ENCODE peak calls at places on chromosomes 5 and 9, in five cellular contexts. Q, K, F, Y and Z are unnamed samples.

GRCh38 chr9:111597852-111598729 is 1.4 kb downstream of the PTGR1 start:
- DNase-seq in Q (peak), K (peak), F (peak), Y (peak), Z (peak)

GRCh38 chr5:6450235-6450860 is 1.7 kb downstream of the UBE2QL1 start:
- DNase-seq in Q (no peak), K (no peak), F (no peak), Y (no peak), Z (no peak)

GRCh38 chr9:30116673-30117217 is 2267.7 kb upstream of the ACO1 start:
- DNase-seq in Q (no peak), K (no peak), F (no peak), Y (no peak), Z (peak)

GRCh38 chr5:34053133-34053532 is 10.1 kb upstream of the C1QTNF3 start:
- DNase-seq in Q (peak), K (no peak), F (peak), Y (no peak), Z (no peak)

GRCh38 chr5:2192496-2192895 is 309.8 kb upstream of the IRX4 start:
- DNase-seq in Q (no peak), K (no peak), F (no peak), Y (peak), Z (peak)

GRCh38 chr9:8389531-8389930 is 590.0 kb upstream of the DMAC1 start:
- DNase-seq in Q (no peak), K (no peak), F (no peak), Y (no peak), Z (no peak)

GRCh38 chr9:131080589-131080988 is 15.7 kb upstream of the AIF1L start:
- DNase-seq in Q (no peak), K (no peak), F (no peak), Y (no peak), Z (no peak)

GRCh38 chr9:103942652-103943051 is 151.5 kb upstream of the SMC2 start:
- DNase-seq in Q (no peak), K (no peak), F (no peak), Y (no peak), Z (no peak)

GRCh38 chr9:88691811-88692210 is 156.8 kb downstream of the NXNL2 start:
- DNase-seq in Q (peak), K (no peak), F (peak), Y (no peak), Z (no peak)

GRCh38 chr9:128421474-128422010 is 885 bp downstream of the CERCAM start:
- DNase-seq in Q (peak), K (no peak), F (no peak), Y (peak), Z (no peak)

GRCh38 chr9:82382887-82383616 is 394.5 kb downstream of the SPATA31D1 start:
- DNase-seq in Q (no peak), K (peak), F (no peak), Y (no peak), Z (no peak)

GRCh38 chr9:130854086-130854485 is 19.0 kb downstream of the ABL1 start:
- DNase-seq in Q (peak), K (no peak), F (no peak), Y (no peak), Z (no peak)

GRCh38 chr9:81601639-81602623 is 87.4 kb downstream of the TLE1 start:
- DNase-seq in Q (no peak), K (no peak), F (peak), Y (no peak), Z (no peak)

GRCh38 chr9:110130791-110131416 is 77.1 kb downstream of the C9orf152 start:
- DNase-seq in Q (no peak), K (no peak), F (no peak), Y (no peak), Z (no peak)

GRCh38 chr5:112787261-112787660 is 49.6 kb downstream of the APC start:
- DNase-seq in Q (peak), K (no peak), F (peak), Y (no peak), Z (no peak)

GRCh38 chr9:91101598-91102168 is 260.0 kb downstream of the AUH start:
- DNase-seq in Q (peak), K (no peak), F (no peak), Y (no peak), Z (no peak)

GRCh38 chr5:141508808-141509611 is 20.1 kb downstream of the PCDHGC5 start:
- DNase-seq in Q (peak), K (peak), F (peak), Y (no peak), Z (peak)

GRCh38 chr9:3963266-3964019 is 336.4 kb downstream of the GLIS3 start:
- DNase-seq in Q (no peak), K (no peak), F (peak), Y (no peak), Z (no peak)

GRCh38 chr9:137672907-137673791 is 54.3 kb downstream of the EHMT1 start:
- DNase-seq in Q (peak), K (no peak), F (peak), Y (no peak), Z (no peak)

GRCh38 chr9:79757906-79758669 is 186.3 kb downstream of the TLE4 start:
- DNase-seq in Q (peak), K (no peak), F (peak), Y (no peak), Z (no peak)

GRCh38 chr5:88683506-88684135 is 199.4 kb downstream of the MEF2C start:
- DNase-seq in Q (peak), K (no peak), F (no peak), Y (peak), Z (peak)

GRCh38 chr9:92504881-92505280 is 22.6 kb upstream of the ASPN start:
- DNase-seq in Q (no peak), K (no peak), F (peak), Y (no peak), Z (no peak)

GRCh38 chr9:16499866-16500265 is 370.6 kb downstream of the BNC2 start:
- DNase-seq in Q (no peak), K (no peak), F (no peak), Y (no peak), Z (no peak)

GRCh38 chr9:6907772-6908381 is 150.1 kb downstream of the KDM4C start:
- DNase-seq in Q (peak), K (no peak), F (peak), Y (no peak), Z (no peak)

GRCh38 chr9:105500108-105500766 is 52.4 kb downstream of the FSD1L start:
- DNase-seq in Q (peak), K (no peak), F (peak), Y (no peak), Z (no peak)

GRCh38 chr9:8553444-8553843 is 753.9 kb upstream of the DMAC1 start:
- DNase-seq in Q (no peak), K (no peak), F (no peak), Y (no peak), Z (no peak)

GRCh38 chr5:179794575-179794974 is 789 bp downstream of the LTC4S start:
- DNase-seq in Q (no peak), K (no peak), F (no peak), Y (no peak), Z (no peak)

GRCh38 chr5:61254969-61255555 is 77.0 kb upstream of the ZSWIM6 start:
- DNase-seq in Q (peak), K (no peak), F (no peak), Y (no peak), Z (no peak)

GRCh38 chr5:170467000-170467707 is 36.7 kb upstream of the KCNIP1 start:
- DNase-seq in Q (peak), K (no peak), F (peak), Y (peak), Z (no peak)

GRCh38 chr9:14344846-14345585 is 31.1 kb upstream of the NFIB start:
- DNase-seq in Q (no peak), K (no peak), F (no peak), Y (no peak), Z (peak)
- H3K23ac ChIP-seq in Q (no peak), K (no peak), F (no peak), Y (no peak), Z (no peak)

GRCh38 chr9:94166237-94167054 is 82.2 kb downstream of the PTPDC1 start:
- DNase-seq in Q (peak), K (peak), F (peak), Y (peak), Z (peak)
- H3K23ac ChIP-seq in Q (peak), K (peak), F (peak), Y (no peak), Z (no peak)

GRCh38 chr9:20784196-20784595 is 100.1 kb downstream of the FOCAD start:
- DNase-seq in Q (no peak), K (no peak), F (no peak), Y (no peak), Z (peak)
- H3K23ac ChIP-seq in Q (no peak), K (no peak), F (no peak), Y (no peak), Z (no peak)

GRCh38 chr9:121599186-121599871 is 52.1 kb upstream of the DAB2IP start:
- DNase-seq in Q (peak), K (peak), F (peak), Y (peak), Z (peak)
- H3K23ac ChIP-seq in Q (no peak), K (peak), F (peak), Y (no peak), Z (no peak)

DNA sequence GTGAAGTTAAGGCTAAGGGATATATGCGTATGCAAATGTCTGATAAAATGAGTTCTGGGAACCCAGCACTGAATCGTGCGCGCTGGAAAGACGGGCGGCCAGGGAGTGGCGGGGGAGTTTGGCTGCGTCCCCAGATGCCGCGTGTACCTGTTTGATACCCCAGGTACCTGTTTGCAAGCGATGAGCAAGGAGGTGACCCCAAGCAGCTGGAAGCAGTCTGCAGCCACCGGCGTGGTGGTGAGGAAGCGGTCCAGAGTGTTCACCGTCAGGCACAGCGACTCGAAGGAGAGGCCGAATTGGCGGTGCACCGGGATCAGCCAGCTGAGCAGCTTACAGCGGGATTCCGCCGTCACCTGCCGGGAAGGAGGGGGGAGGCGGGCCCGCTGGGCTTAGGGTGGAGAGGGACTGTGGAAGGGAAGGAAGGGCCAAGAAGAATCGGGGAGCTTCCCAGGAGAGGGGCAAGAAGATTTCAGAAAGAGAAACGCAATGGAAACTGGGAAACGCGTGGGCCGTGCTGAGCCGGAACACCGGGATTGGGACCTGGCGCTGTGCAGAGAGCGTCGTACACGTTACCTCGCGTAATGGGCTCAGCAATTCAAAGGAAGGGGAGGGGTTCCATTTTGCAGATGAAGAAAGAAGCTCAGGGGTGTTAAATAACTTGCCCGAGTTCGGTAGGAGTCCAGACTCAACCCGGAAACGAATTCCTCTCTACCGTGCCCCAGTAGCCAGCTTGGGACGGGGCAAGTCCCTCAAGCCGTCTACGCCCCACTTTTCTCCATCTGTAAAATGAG is 1.0 kb downstream of the CCNO start:
- DNase-seq in Q (peak), K (peak), F (no peak), Y (peak), Z (peak)
- H3K23ac ChIP-seq in Q (no peak), K (peak), F (no peak), Y (no peak), Z (no peak)

GRCh38 chr5:150446583-150446982 is 3.0 kb downstream of the RPS14 start:
- DNase-seq in Q (no peak), K (no peak), F (no peak), Y (no peak), Z (no peak)

GRCh38 chr5:150449491-150450339 is at the start of gene RPS14:
- DNase-seq in Q (peak), K (peak), F (peak), Y (peak), Z (peak)

GRCh38 chr5:150447188-150447587 is 2.4 kb downstream of the RPS14 start:
- DNase-seq in Q (no peak), K (no peak), F (no peak), Y (no peak), Z (no peak)

GRCh38 chr5:150448353-150448752 is 1.2 kb downstream of the RPS14 start:
- DNase-seq in Q (no peak), K (no peak), F (no peak), Y (no peak), Z (no peak)

DNA sequence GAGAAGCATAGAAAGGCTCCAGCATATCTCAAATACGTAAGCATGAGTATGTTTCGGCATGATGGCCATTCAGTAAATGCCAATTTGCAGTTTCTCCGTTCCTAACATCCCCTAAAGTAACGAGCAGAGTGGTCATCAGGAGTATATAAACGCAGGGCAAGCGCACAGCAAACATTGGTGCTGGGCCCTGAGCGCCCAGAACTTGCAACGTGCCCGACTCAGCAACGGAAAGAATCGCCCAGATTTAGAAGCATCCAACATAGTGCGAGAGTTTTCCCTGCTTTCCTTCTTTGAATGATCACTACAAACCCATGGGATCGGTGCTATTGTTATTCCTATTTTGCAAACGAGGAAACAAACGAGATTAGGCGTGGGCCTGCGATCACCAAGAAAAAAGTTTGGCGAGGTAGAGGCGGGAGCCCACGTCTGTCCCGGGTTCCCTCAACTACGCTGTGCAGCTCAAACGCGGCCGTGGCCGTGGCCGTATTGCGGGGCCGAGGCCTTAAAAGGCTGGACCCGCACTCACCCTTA is 514 bp downstream of the RPS14 start:
- DNase-seq in Q (peak), K (no peak), F (no peak), Y (no peak), Z (no peak)
- H3K23ac ChIP-seq in Q (no peak), K (peak), F (peak), Y (no peak), Z (peak)

GRCh38 chr5:181242031-181242451 is 1.7 kb downstream of the RACK1 start:
- DNase-seq in Q (no peak), K (no peak), F (no peak), Y (no peak), Z (no peak)

GRCh38 chr5:181245427-181246275 is 1.9 kb upstream of the RACK1 start:
- DNase-seq in Q (no peak), K (no peak), F (no peak), Y (peak), Z (peak)

GRCh38 chr5:181241393-181241975 is 2.2 kb downstream of the RACK1 start:
- DNase-seq in Q (no peak), K (no peak), F (peak), Y (no peak), Z (no peak)

GRCh38 chr5:181243020-181243520 is 636 bp downstream of the RACK1 start:
- DNase-seq in Q (no peak), K (no peak), F (no peak), Y (no peak), Z (no peak)

DNA sequence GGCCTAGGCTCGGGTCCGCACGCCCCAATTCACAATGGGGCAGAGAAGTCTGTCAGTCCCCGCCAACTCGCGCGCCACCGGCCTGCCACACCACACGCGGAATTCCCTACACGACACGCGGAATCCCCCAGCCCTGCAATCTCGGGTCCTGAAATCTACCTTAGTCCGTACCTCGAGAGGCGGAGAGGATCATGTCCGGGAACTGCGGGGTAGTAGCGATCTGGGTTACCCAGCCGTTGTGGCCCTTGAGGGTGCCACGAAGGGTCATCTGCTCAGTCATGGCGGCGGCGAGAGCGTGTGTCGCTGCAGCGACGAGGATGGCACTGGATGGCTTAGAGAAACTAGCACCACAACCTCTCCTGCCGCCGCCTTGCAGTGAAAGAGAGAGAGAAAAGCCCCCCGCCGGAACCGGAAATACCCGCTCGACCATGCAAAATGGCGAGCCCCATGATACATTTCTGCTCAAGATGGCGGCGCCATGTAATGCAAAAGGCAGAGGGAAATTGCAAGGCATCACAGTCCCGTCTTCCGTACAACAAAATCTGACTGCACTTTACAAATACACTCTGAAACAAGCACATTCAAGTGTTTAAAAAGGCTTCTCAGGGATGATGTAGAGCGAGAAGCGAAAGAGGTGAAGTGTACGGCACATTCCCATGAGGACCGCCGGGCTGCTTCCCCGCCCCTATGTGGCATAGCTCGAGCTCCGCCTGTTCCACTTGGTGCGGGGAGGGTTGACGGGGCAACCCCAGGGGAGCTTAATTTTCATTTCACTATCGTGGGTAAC is at the start of gene RACK1:
- DNase-seq in Q (peak), K (peak), F (peak), Y (peak), Z (peak)
- H3K23ac ChIP-seq in Q (no peak), K (peak), F (peak), Y (no peak), Z (peak)

GRCh38 chr5:131987251-131987650 is 24.2 kb downstream of the ACSL6 start:
- DNase-seq in Q (no peak), K (no peak), F (no peak), Y (no peak), Z (no peak)

GRCh38 chr5:131990716-131991115 is 20.7 kb downstream of the ACSL6 start:
- DNase-seq in Q (no peak), K (no peak), F (no peak), Y (no peak), Z (no peak)

GRCh38 chr5:131991593-131992324 is 19.7 kb downstream of the ACSL6 start:
- DNase-seq in Q (no peak), K (no peak), F (no peak), Y (no peak), Z (no peak)

GRCh38 chr5:131986161-131986912 is 25.1 kb downstream of the ACSL6 start:
- DNase-seq in Q (no peak), K (no peak), F (peak), Y (no peak), Z (no peak)

GRCh38 chr5:131988601-131989000 is 22.9 kb downstream of the ACSL6 start:
- DNase-seq in Q (no peak), K (no peak), F (no peak), Y (no peak), Z (no peak)
- H3K23ac ChIP-seq in Q (no peak), K (no peak), F (no peak), Y (no peak), Z (no peak)

DNA sequence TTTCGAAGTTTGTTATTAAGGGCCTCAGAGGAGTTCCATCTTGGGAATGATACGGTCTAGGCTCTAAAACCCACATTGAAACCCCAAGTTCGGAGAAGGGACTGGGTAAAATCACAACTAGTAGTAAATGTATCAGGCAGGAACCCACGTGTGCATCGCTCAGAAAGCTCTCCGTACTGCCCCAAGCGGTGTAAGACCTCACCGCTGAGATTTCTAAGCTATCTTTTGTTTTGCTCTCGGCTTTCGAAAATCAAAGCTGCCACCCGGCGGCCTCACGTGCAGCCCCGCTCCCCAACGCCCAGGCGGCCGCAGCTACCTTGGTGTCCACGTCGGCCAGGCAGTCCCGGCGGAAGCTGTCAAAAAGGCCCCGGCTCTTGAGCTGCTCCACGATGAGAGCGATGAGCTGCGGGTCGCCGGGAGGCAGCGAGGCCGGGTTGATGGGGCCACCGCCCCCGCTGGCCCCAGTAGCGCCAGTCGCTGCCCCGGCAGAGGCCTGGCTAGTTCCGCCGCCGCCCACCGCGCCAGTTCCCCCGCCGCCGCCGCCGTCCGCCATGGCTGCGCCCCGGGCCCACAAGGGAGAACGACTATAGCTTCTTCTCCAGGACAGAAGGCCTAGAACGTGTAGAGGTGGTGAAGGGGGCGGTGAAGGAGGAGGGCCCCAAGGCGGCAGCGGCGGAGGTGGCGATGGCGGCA is 420 bp downstream of the BOD1 start:
- DNase-seq in Q (peak), K (peak), F (peak), Y (peak), Z (peak)
- H3K23ac ChIP-seq in Q (no peak), K (peak), F (peak), Y (no peak), Z (no peak)